ENCODE peak calls at places on chromosomes 13 and 19, in six cellular contexts. V is fibroblast of lung, P is cardiac muscle cell, L is neural progenitor cell, M is colonic mucosa, U is BJ. W is an unnamed sample.

GRCh38 chr19:3609779-3610719 is 3.4 kb upstream of the TBXA2R start:
- DNase-seq in V (no peak), P (no peak), L (no peak), M (no peak), U (no peak), W (no peak)

GRCh38 chr19:55620410-55620809 is 4.0 kb downstream of the ZNF784 start:
- DNase-seq in V (no peak), P (peak; percentile 43), L (no peak), M (no peak), U (no peak), W (peak; percentile 7)

GRCh38 chr19:33048806-33049676 is 15.6 kb downstream of the RHPN2 start:
- DNase-seq in V (peak; percentile 91), P (peak; percentile 84), L (no peak), M (no peak), U (no peak), W (no peak)

GRCh38 chr13:97702614-97703013 is 250.9 kb upstream of the IPO5 start:
- DNase-seq in V (no peak), P (no peak), L (no peak), M (no peak), U (no peak), W (no peak)

GRCh38 chr19:56147307-56147706 is 6.2 kb downstream of the ZNF444 start:
- DNase-seq in V (no peak), P (no peak), L (no peak), M (no peak), U (no peak), W (no peak)

GRCh38 chr13:108034909-108035308 is 180.4 kb downstream of the LIG4 start:
- DNase-seq in V (no peak), P (no peak), L (no peak), M (no peak), U (no peak), W (no peak)

GRCh38 chr19:28641395-28641794 is 571.6 kb downstream of the UQCRFS1 start:
- DNase-seq in V (no peak), P (no peak), L (no peak), M (no peak), U (no peak), W (peak; percentile 34)

GRCh38 chr13:26022538-26023292 is 29.1 kb downstream of the SHISA2 start:
- DNase-seq in V (peak; percentile 73), P (peak; percentile 67), L (no peak), M (no peak), U (peak; percentile 34), W (no peak)

GRCh38 chr19:37389234-37389633 is 18.3 kb downstream of the ZNF527 start:
- DNase-seq in V (no peak), P (no peak), L (no peak), M (no peak), U (no peak), W (no peak)

GRCh38 chr19:13099073-13099999 is 3.3 kb downstream of the LYL1 start:
- DNase-seq in V (no peak), P (peak; percentile 68), L (peak; percentile 65), M (peak; percentile 81), U (no peak), W (peak; percentile 90)

GRCh38 chr13:103275079-103275478 is 208.9 kb upstream of the SLC10A2 start:
- DNase-seq in V (no peak), P (no peak), L (no peak), M (no peak), U (no peak), W (no peak)

GRCh38 chr19:3670796-3671679 is 29.2 kb downstream of the PIP5K1C start:
- DNase-seq in V (peak; percentile 70), P (peak; percentile 88), L (no peak), M (peak; percentile 51), U (peak; percentile 36), W (peak; percentile 81)

GRCh38 chr13:26226209-26226608 is 4.1 kb upstream of the RNF6 start:
- DNase-seq in V (no peak), P (no peak), L (no peak), M (no peak), U (no peak), W (no peak)

GRCh38 chr13:100403675-100404074 is 184.9 kb downstream of the GGACT start:
- DNase-seq in V (no peak), P (no peak), L (peak; percentile 11), M (no peak), U (no peak), W (no peak)

GRCh38 chr13:99151516-99151915 is 49.1 kb upstream of the UBAC2 start:
- DNase-seq in V (peak; percentile 83), P (peak; percentile 54), L (no peak), M (no peak), U (peak; percentile 47), W (no peak)

GRCh38 chr19:43687660-43687997 is 17.7 kb upstream of the PLAUR start:
- DNase-seq in V (no peak), P (no peak), L (no peak), M (no peak), U (no peak), W (no peak)

GRCh38 chr13:23384111-23384510 is 49.4 kb downstream of the SACS start:
- DNase-seq in V (peak; percentile 82), P (no peak), L (no peak), M (no peak), U (no peak), W (no peak)

GRCh38 chr19:38977445-38978314 is 2.1 kb upstream of the FBXO17 start:
- DNase-seq in V (peak; percentile 57), P (no peak), L (no peak), M (no peak), U (no peak), W (no peak)

GRCh38 chr19:58407658-58408151 is 744 bp upstream of the ZNF584 start:
- DNase-seq in V (no peak), P (no peak), L (peak; percentile 40), M (no peak), U (no peak), W (peak; percentile 55)

DNA sequence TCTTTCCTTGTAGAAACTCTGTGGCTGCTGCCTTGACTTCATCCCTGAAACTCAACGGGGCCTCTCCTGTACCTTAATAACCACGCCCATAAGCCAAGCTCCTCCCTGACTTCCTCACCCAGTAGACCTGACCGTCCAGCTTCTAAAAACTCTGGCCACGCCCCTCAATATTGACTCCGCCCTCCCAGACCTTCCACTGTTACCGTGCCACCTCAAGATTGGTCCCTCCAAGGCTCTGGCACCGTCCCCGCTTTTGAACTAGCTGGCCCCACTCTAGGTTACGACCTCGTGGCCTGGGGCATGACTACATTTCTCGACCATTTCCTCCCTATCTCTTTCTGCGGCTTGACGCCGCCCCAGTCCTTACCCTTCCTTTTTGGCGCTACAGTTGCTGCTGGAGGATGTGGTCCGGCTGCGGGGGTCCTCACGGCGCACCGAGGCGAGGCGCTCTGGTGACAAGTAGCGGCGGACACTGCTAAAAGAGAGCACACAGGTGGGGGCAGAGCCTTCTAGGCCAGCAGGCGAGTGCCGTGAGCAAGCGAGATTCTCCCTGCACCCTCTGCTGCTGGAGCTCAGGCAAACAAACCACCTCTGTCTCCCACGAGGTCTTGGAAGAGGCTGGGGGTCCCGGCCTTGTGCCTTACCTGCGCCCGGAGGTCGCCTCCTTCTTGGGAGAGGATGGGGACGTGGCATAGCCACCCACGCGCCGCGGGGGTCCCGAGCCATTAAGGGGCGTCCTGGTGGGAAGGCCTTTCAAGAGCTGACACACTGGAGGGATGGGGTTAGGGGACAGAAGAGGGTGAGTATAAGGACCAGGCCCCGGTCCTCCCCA is 2.3 kb upstream of the EML2 start:
- DNase-seq in V (peak; percentile 70), P (peak; percentile 79), L (peak; percentile 93), M (peak; percentile 97), U (no peak), W (peak; percentile 93)
- H3K4me3 ChIP-seq in V (peak overlapping the region; percentile 50), P (peak overlapping the region; percentile 16), L (peak overlapping the region; percentile 39), M (peak overlapping the region; percentile 27), U (peak overlapping the region; percentile 14), W (peak overlapping the region; percentile 38)

GRCh38 chr19:42051166-42052115 is 18.6 kb downstream of the GRIK5 start:
- DNase-seq in V (no peak), P (no peak), L (no peak), M (no peak), U (no peak), W (no peak)

GRCh38 chr19:42045575-42045974 is 24.4 kb downstream of the GRIK5 start:
- DNase-seq in V (no peak), P (no peak), L (no peak), M (no peak), U (no peak), W (no peak)

GRCh38 chr19:42052241-42052863 is 17.7 kb downstream of the GRIK5 start:
- DNase-seq in V (no peak), P (no peak), L (no peak), M (no peak), U (no peak), W (no peak)

GRCh38 chr19:42053037-42053935 is 16.7 kb downstream of the GRIK5 start:
- DNase-seq in V (no peak), P (no peak), L (no peak), M (no peak), U (no peak), W (no peak)

DNA sequence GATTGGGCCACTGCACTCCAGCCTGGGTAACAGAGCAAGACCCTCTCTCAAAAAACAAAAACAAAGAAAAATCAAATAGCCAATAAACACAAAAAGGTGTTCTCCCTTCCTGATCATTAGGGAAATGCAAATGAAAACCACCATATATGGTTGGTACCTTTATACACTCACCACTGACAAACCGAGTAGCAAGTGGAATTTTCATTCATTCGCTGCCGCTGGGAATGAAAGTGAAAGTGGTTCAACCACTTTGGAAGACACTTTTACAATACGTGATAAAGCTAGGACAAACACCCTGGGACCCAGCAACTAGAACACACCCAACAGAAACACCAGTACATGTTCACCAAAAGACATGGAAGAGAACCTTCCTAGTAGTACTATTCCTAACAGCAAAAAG is 21.0 kb downstream of the GRIK5 start:
- DNase-seq in V (no peak), P (no peak), L (no peak), M (peak; percentile 64), U (no peak), W (no peak)
- H3K27me3 ChIP-seq in V (no peaks in the 10 kb centered on the region), P (no peaks in the 10 kb centered on the region), L (no peaks in the 10 kb centered on the region), M (no peaks in the 10 kb centered on the region), U (peaks cover 5% of the 10 kb centered on the region), W (no peaks in the 10 kb centered on the region)

GRCh38 chr19:10395853-10396355 is 7.4 kb downstream of the CDC37 start:
- DNase-seq in V (no peak), P (no peak), L (no peak), M (no peak), U (no peak), W (no peak)
- H3K36me3 ChIP-seq in V (peaks cover 28% of the 10 kb centered on the region), P (peaks cover 37% of the 10 kb centered on the region), L (no peaks in the 10 kb centered on the region), M (peaks cover 16% of the 10 kb centered on the region), U (peaks cover 28% of the 10 kb centered on the region), W (peaks cover 17% of the 10 kb centered on the region)

GRCh38 chr19:47241919-47242644 is 11.1 kb upstream of the BBC3 start:
- DNase-seq in V (peak; percentile 15), P (no peak), L (no peak), M (no peak), U (no peak), W (no peak)

GRCh38 chr19:47239610-47240296 is 8.8 kb upstream of the BBC3 start:
- DNase-seq in V (peak; percentile 70), P (peak; percentile 65), L (peak; percentile 89), M (no peak), U (no peak), W (peak; percentile 95)

GRCh38 chr19:47239152-47239551 is 8.2 kb upstream of the BBC3 start:
- DNase-seq in V (peak; percentile 20), P (no peak), L (no peak), M (no peak), U (no peak), W (no peak)

GRCh38 chr19:47240996-47241918 is 10.3 kb upstream of the BBC3 start:
- DNase-seq in V (peak; percentile 77), P (peak; percentile 82), L (peak; percentile 74), M (peak; percentile 83), U (no peak), W (peak; percentile 96)

GRCh38 chr19:47240561-47240960 is 9.6 kb upstream of the BBC3 start:
- DNase-seq in V (no peak), P (no peak), L (no peak), M (no peak), U (no peak), W (no peak)
- H3K4me3 ChIP-seq in V (no peak overlapping the region), P (no peak overlapping the region), L (no peak overlapping the region), M (no peak overlapping the region), U (no peak overlapping the region), W (peak overlapping the region; percentile 9)

GRCh38 chr19:46416077-46416709 is 2.8 kb upstream of the CCDC8 start:
- DNase-seq in V (peak; percentile 88), P (peak; percentile 96), L (peak; percentile 98), M (peak; percentile 73), U (peak; percentile 42), W (peak; percentile 97)
- H3K27me3 ChIP-seq in V (no peaks in the 10 kb centered on the region), P (no peaks in the 10 kb centered on the region), L (peaks cover 20% of the 10 kb centered on the region), M (peaks cover 33% of the 10 kb centered on the region), U (no peaks in the 10 kb centered on the region), W (peaks cover 2% of the 10 kb centered on the region)